ENCODE peak calls at places on chromosomes 5 and 9, in four cellular contexts. S, O, Y and I are unnamed samples.

GRCh38 chr9:87662808-87663528 is 63.0 kb upstream of the CTSL start:
- DNase-seq in S (peak; percentile 61), O (peak; percentile 76), Y (peak; percentile 6), I (peak; percentile 12)

GRCh38 chr5:116626272-116626723 is 51.7 kb upstream of the SEMA6A start:
- DNase-seq in O (no peak), Y (no peak), S (no peak), I (no peak)

GRCh38 chr5:137016783-137017324 is 482.3 kb downstream of the SPOCK1 start:
- DNase-seq in Y (no peak), S (no peak), O (no peak), I (no peak)

GRCh38 chr5:95812100-95812472 is 10.4 kb downstream of the GLRX start:
- DNase-seq in Y (no peak), O (peak; percentile 45), S (no peak), I (no peak)

GRCh38 chr5:64653776-64654175 is 36.5 kb upstream of the SHISAL2B start:
- DNase-seq in Y (no peak), O (no peak), S (no peak), I (no peak)

GRCh38 chr5:1005904-1006655 is 2.5 kb upstream of the NKD2 start:
- DNase-seq in Y (no peak), S (peak; percentile 8), O (no peak), I (no peak)

GRCh38 chr5:155822177-155822576 is 504.8 kb upstream of the SGCD start:
- DNase-seq in S (no peak), Y (no peak), O (no peak), I (no peak)

GRCh38 chr5:177386542-177386941 is 2.3 kb downstream of the SLC34A1 start:
- DNase-seq in Y (no peak), O (no peak), S (no peak), I (no peak)

GRCh38 chr5:105508519-105508918 is 1945.9 kb upstream of the NUDT12 start:
- DNase-seq in S (no peak), Y (no peak), O (no peak), I (no peak)

GRCh38 chr5:42950091-42950465 is 90.0 kb downstream of the ANXA2R start:
- DNase-seq in O (no peak), S (no peak), Y (no peak), I (no peak)

GRCh38 chr5:14914193-14914592 is 42.6 kb upstream of the ANKH start:
- DNase-seq in Y (no peak), O (no peak), S (no peak), I (no peak)

GRCh38 chr5:141223112-141223783 is at the start of gene PCDHB14:
- DNase-seq in O (no peak), Y (no peak), S (no peak), I (no peak)

GRCh38 chr5:131795879-131796792 is 681 bp downstream of the FNIP1 start:
- DNase-seq in S (peak; percentile 42), O (peak; percentile 41), Y (no peak), I (no peak)

GRCh38 chr5:127942246-127943060 is 141.1 kb upstream of the SLC12A2 start:
- DNase-seq in S (no peak), O (no peak), Y (no peak), I (no peak)

GRCh38 chr5:100898504-100899346 is 4.4 kb downstream of the ST8SIA4 start:
- DNase-seq in O (no peak), S (no peak), Y (no peak), I (no peak)

GRCh38 chr5:132489871-132490483 is 596 bp downstream of the IRF1 start:
- DNase-seq in S (no peak), O (peak; percentile 55), Y (no peak), I (peak; percentile 43)

GRCh38 chr5:93192107-93192506 is 388.9 kb downstream of the NR2F1-AS1 start:
- DNase-seq in O (no peak), Y (no peak), S (no peak), I (no peak)

GRCh38 chr9:69549310-69550202 is 122.6 kb downstream of the APBA1 start:
- DNase-seq in O (no peak), S (no peak), Y (no peak), I (peak; percentile 5)

GRCh38 chr5:67732921-67733320 is 482.6 kb upstream of the PIK3R1 start:
- DNase-seq in O (no peak), S (no peak), Y (no peak), I (no peak)

GRCh38 chr9:129720181-129720864 is 32.5 kb downstream of the PTGES start:
- DNase-seq in O (no peak), S (peak; percentile 35), Y (no peak), I (no peak)

GRCh38 chr9:105647595-105648349 is 14.5 kb upstream of the TAL2 start:
- DNase-seq in S (no peak), Y (no peak), O (no peak), I (no peak)

GRCh38 chr9:84485539-84485938 is 145.0 kb upstream of the SLC28A3 start:
- DNase-seq in S (no peak), Y (no peak), O (no peak), I (no peak)

GRCh38 chr9:127937046-127937382 is 640 bp downstream of the DPM2 start:
- DNase-seq in O (no peak), Y (no peak), S (no peak), I (no peak)

GRCh38 chr5:17412760-17413671 is 85.0 kb upstream of the TAF11L2 start:
- DNase-seq in O (no peak), Y (no peak), S (no peak), I (peak; percentile 33)